ENCODE peak calls at places on chromosomes 5 and 9, in nine cellular contexts. One of them, this sample, is unnamed.

GRCh38 chr5:89011778-89012320 is 128.9 kb upstream of the MEF2C start:
- DNase-seq in Calu3: no peak
- DNase-seq in T follicular helper cell: no peak
- DNase-seq in heart right ventricle: no peak
- DNase-seq in activated T-cell treated with anti-CD3 and anti-CD28 coated beads, Interleukin-2, amount 50 U/mL, for 72 hours: no peak
- DNase-seq in tibial artery: no peak
- DNase-seq in brain pericyte: no peak
- DNase-seq in fibroblast of mammary gland: no peak
- DNase-seq in activated naive CD4-positive, alpha-beta T cell: no peak
- DNase-seq in this sample: no peak

GRCh38 chr5:41118177-41118576 is 47.0 kb upstream of the MROH2B start:
- DNase-seq in heart right ventricle: no peak
- DNase-seq in brain pericyte: no peak
- DNase-seq in activated T-cell treated with anti-CD3 and anti-CD28 coated beads, Interleukin-2, amount 50 U/mL, for 72 hours: no peak
- DNase-seq in activated naive CD4-positive, alpha-beta T cell: no peak
- DNase-seq in fibroblast of mammary gland: no peak
- DNase-seq in T follicular helper cell: no peak
- DNase-seq in Calu3: no peak
- DNase-seq in tibial artery: no peak
- DNase-seq in this sample: no peak

GRCh38 chr5:178273665-178274541 is 41.3 kb upstream of the PHYKPL start:
- DNase-seq in brain pericyte: no peak
- DNase-seq in activated naive CD4-positive, alpha-beta T cell: no peak
- DNase-seq in Calu3: no peak
- DNase-seq in activated T-cell treated with anti-CD3 and anti-CD28 coated beads, Interleukin-2, amount 50 U/mL, for 72 hours: no peak
- DNase-seq in fibroblast of mammary gland: no peak
- DNase-seq in heart right ventricle: no peak
- DNase-seq in T follicular helper cell: no peak
- DNase-seq in tibial artery: no peak
- DNase-seq in this sample: no peak

GRCh38 chr5:143542798-143543144 is 139.3 kb upstream of the NR3C1 start:
- DNase-seq in tibial artery: no peak
- DNase-seq in T follicular helper cell: no peak
- DNase-seq in brain pericyte: no peak
- DNase-seq in activated T-cell treated with anti-CD3 and anti-CD28 coated beads, Interleukin-2, amount 50 U/mL, for 72 hours: no peak
- DNase-seq in fibroblast of mammary gland: no peak
- DNase-seq in activated naive CD4-positive, alpha-beta T cell: no peak
- DNase-seq in heart right ventricle: no peak
- DNase-seq in Calu3: no peak
- DNase-seq in this sample: no peak

GRCh38 chr9:99050292-99050911 is 54.5 kb upstream of the TGFBR1 start:
- DNase-seq in brain pericyte: no peak
- DNase-seq in fibroblast of mammary gland: peak
- DNase-seq in tibial artery: no peak
- DNase-seq in heart right ventricle: no peak
- DNase-seq in activated T-cell treated with anti-CD3 and anti-CD28 coated beads, Interleukin-2, amount 50 U/mL, for 72 hours: no peak
- DNase-seq in Calu3: no peak
- DNase-seq in T follicular helper cell: no peak
- DNase-seq in activated naive CD4-positive, alpha-beta T cell: no peak
- DNase-seq in this sample: no peak

GRCh38 chr9:125960631-125961030 is 213.5 kb downstream of the PBX3 start:
- DNase-seq in T follicular helper cell: no peak
- DNase-seq in activated T-cell treated with anti-CD3 and anti-CD28 coated beads, Interleukin-2, amount 50 U/mL, for 72 hours: no peak
- DNase-seq in tibial artery: no peak
- DNase-seq in fibroblast of mammary gland: no peak
- DNase-seq in brain pericyte: no peak
- DNase-seq in Calu3: no peak
- DNase-seq in heart right ventricle: no peak
- DNase-seq in activated naive CD4-positive, alpha-beta T cell: no peak
- DNase-seq in this sample: no peak

GRCh38 chr9:115952667-115953316 is 200.8 kb upstream of the PAPPA start:
- DNase-seq in heart right ventricle: no peak
- DNase-seq in brain pericyte: no peak
- DNase-seq in activated T-cell treated with anti-CD3 and anti-CD28 coated beads, Interleukin-2, amount 50 U/mL, for 72 hours: no peak
- DNase-seq in tibial artery: no peak
- DNase-seq in fibroblast of mammary gland: peak
- DNase-seq in activated naive CD4-positive, alpha-beta T cell: no peak
- DNase-seq in T follicular helper cell: no peak
- DNase-seq in Calu3: no peak
- DNase-seq in this sample: no peak

GRCh38 chr5:61301820-61302563 is 30.1 kb upstream of the ZSWIM6 start:
- DNase-seq in activated naive CD4-positive, alpha-beta T cell: no peak
- DNase-seq in activated T-cell treated with anti-CD3 and anti-CD28 coated beads, Interleukin-2, amount 50 U/mL, for 72 hours: no peak
- DNase-seq in Calu3: peak
- DNase-seq in tibial artery: peak
- DNase-seq in brain pericyte: peak
- DNase-seq in fibroblast of mammary gland: peak
- DNase-seq in T follicular helper cell: no peak
- DNase-seq in heart right ventricle: peak
- DNase-seq in this sample: no peak

GRCh38 chr9:106310782-106311181 is 552.2 kb upstream of the ZNF462 start:
- DNase-seq in heart right ventricle: no peak
- DNase-seq in brain pericyte: no peak
- DNase-seq in tibial artery: no peak
- DNase-seq in activated naive CD4-positive, alpha-beta T cell: no peak
- DNase-seq in Calu3: no peak
- DNase-seq in fibroblast of mammary gland: no peak
- DNase-seq in activated T-cell treated with anti-CD3 and anti-CD28 coated beads, Interleukin-2, amount 50 U/mL, for 72 hours: no peak
- DNase-seq in T follicular helper cell: no peak
- DNase-seq in this sample: no peak

This sample was measured in testis.